ENCODE peak calls at places on chromosomes 5 and 9, in four cellular contexts. One of them, this sample, is unnamed.

GRCh38 chr9:86282979-86283535 is 719 bp upstream of the ISCA1 start:
- DNase-seq in progenitor cell of endocrine pancreas: no peak
- DNase-seq in NCI-H146: no peak
- DNase-seq in endothelial cell: no peak
- DNase-seq in this sample: no peak

GRCh38 chr9:114856210-114856941 is 50.5 kb upstream of the TNFSF15 start:
- DNase-seq in endothelial cell: no peak
- DNase-seq in progenitor cell of endocrine pancreas: no peak
- DNase-seq in NCI-H146: no peak
- DNase-seq in this sample: no peak

GRCh38 chr9:94799578-94800264 is 73.2 kb downstream of the AOPEP start:
- DNase-seq in NCI-H146: no peak
- DNase-seq in endothelial cell: no peak
- DNase-seq in progenitor cell of endocrine pancreas: no peak
- DNase-seq in this sample: no peak

GRCh38 chr9:81112638-81113037 is 576.7 kb downstream of the TLE1 start:
- DNase-seq in progenitor cell of endocrine pancreas: no peak
- DNase-seq in NCI-H146: no peak
- DNase-seq in endothelial cell: no peak
- DNase-seq in this sample: peak

GRCh38 chr5:125151150-125151932 is 404.9 kb upstream of the ZNF608 start:
- DNase-seq in NCI-H146: no peak
- DNase-seq in endothelial cell: no peak
- DNase-seq in progenitor cell of endocrine pancreas: no peak
- DNase-seq in this sample: peak

GRCh38 chr9:36276840-36277239 is 18.6 kb upstream of the GNE start:
- DNase-seq in endothelial cell: no peak
- DNase-seq in progenitor cell of endocrine pancreas: no peak
- DNase-seq in NCI-H146: no peak
- DNase-seq in this sample: peak

GRCh38 chr5:163496286-163496685 is 9.1 kb upstream of the MAT2B start:
- DNase-seq in NCI-H146: no peak
- DNase-seq in endothelial cell: no peak
- DNase-seq in progenitor cell of endocrine pancreas: no peak
- DNase-seq in this sample: no peak

GRCh38 chr9:136520053-136520540 is 25.8 kb downstream of the NOTCH1 start:
- DNase-seq in endothelial cell: no peak
- DNase-seq in progenitor cell of endocrine pancreas: peak
- DNase-seq in NCI-H146: peak
- DNase-seq in this sample: peak

GRCh38 chr5:151924564-151925395 is at the start of gene GLRA1:
- DNase-seq in progenitor cell of endocrine pancreas: peak
- DNase-seq in endothelial cell: peak
- DNase-seq in NCI-H146: peak
- DNase-seq in this sample: peak

GRCh38 chr9:76191493-76191892 is 202.7 kb downstream of the RFK start:
- DNase-seq in progenitor cell of endocrine pancreas: no peak
- DNase-seq in endothelial cell: no peak
- DNase-seq in NCI-H146: no peak
- DNase-seq in this sample: no peak

GRCh38 chr9:83182071-83182470 is 119.1 kb upstream of the RASEF start:
- DNase-seq in NCI-H146: no peak
- DNase-seq in endothelial cell: no peak
- DNase-seq in progenitor cell of endocrine pancreas: no peak
- DNase-seq in this sample: peak

GRCh38 chr5:33810491-33811120 is 81.2 kb downstream of the ADAMTS12 start:
- DNase-seq in progenitor cell of endocrine pancreas: no peak
- DNase-seq in NCI-H146: no peak
- DNase-seq in endothelial cell: no peak
- DNase-seq in this sample: no peak

GRCh38 chr5:113330533-113331200 is 104.1 kb downstream of the TSSK1B start:
- DNase-seq in progenitor cell of endocrine pancreas: no peak
- DNase-seq in NCI-H146: peak
- DNase-seq in endothelial cell: no peak
- DNase-seq in this sample: peak

GRCh38 chr5:16430349-16431089 is 35.1 kb downstream of the ZNF622 start:
- DNase-seq in endothelial cell: no peak
- DNase-seq in NCI-H146: no peak
- DNase-seq in progenitor cell of endocrine pancreas: no peak
- DNase-seq in this sample: no peak

GRCh38 chr9:130129425-130130061 is 42.7 kb upstream of the NCS1 start:
- DNase-seq in NCI-H146: no peak
- DNase-seq in endothelial cell: no peak
- DNase-seq in progenitor cell of endocrine pancreas: no peak
- DNase-seq in this sample: no peak

GRCh38 chr9:132908635-132909034 is 29.9 kb downstream of the SPACA9 start:
- DNase-seq in progenitor cell of endocrine pancreas: no peak
- DNase-seq in NCI-H146: no peak
- DNase-seq in endothelial cell: no peak
- DNase-seq in this sample: no peak

GRCh38 chr5:35149041-35149440 is 81.2 kb downstream of the PRLR start:
- DNase-seq in NCI-H146: no peak
- DNase-seq in progenitor cell of endocrine pancreas: no peak
- DNase-seq in endothelial cell: no peak
- DNase-seq in this sample: no peak

GRCh38 chr9:108323615-108324014 is 532.2 kb downstream of the ACTL7B start:
- DNase-seq in endothelial cell: no peak
- DNase-seq in NCI-H146: no peak
- DNase-seq in progenitor cell of endocrine pancreas: no peak
- DNase-seq in this sample: no peak

GRCh38 chr9:8188720-8189407 is 389.3 kb upstream of the DMAC1 start:
- DNase-seq in progenitor cell of endocrine pancreas: no peak
- DNase-seq in NCI-H146: peak
- DNase-seq in endothelial cell: no peak
- DNase-seq in this sample: peak

GRCh38 chr5:159001247-159001646 is 98.5 kb downstream of the EBF1 start:
- DNase-seq in NCI-H146: no peak
- DNase-seq in endothelial cell: no peak
- DNase-seq in progenitor cell of endocrine pancreas: no peak
- DNase-seq in this sample: no peak

GRCh38 chr5:34459908-34460307 is 196.2 kb upstream of the RAI14 start:
- DNase-seq in NCI-H146: no peak
- DNase-seq in endothelial cell: no peak
- DNase-seq in progenitor cell of endocrine pancreas: no peak
- DNase-seq in this sample: peak

GRCh38 chr5:91176288-91177016 is 206.7 kb downstream of the ARRDC3 start:
- DNase-seq in endothelial cell: no peak
- DNase-seq in NCI-H146: no peak
- DNase-seq in progenitor cell of endocrine pancreas: peak
- DNase-seq in this sample: peak

GRCh38 chr5:180069589-180070247 is 1.8 kb downstream of the RNF130 start:
- DNase-seq in endothelial cell: no peak
- DNase-seq in progenitor cell of endocrine pancreas: no peak
- DNase-seq in NCI-H146: no peak
- DNase-seq in this sample: peak

GRCh38 chr9:137422668-137423000 is 328 bp downstream of the EXD3 start:
- DNase-seq in NCI-H146: peak
- DNase-seq in progenitor cell of endocrine pancreas: no peak
- DNase-seq in endothelial cell: peak
- DNase-seq in this sample: peak

GRCh38 chr5:159182691-159183090 is 26.7 kb downstream of the RNF145 start:
- DNase-seq in NCI-H146: no peak
- DNase-seq in endothelial cell: no peak
- DNase-seq in progenitor cell of endocrine pancreas: no peak
- DNase-seq in this sample: no peak

GRCh38 chr5:77859306-77859705 is 83.2 kb upstream of the TBCA start:
- DNase-seq in progenitor cell of endocrine pancreas: no peak
- DNase-seq in NCI-H146: no peak
- DNase-seq in endothelial cell: no peak
- DNase-seq in this sample: no peak